ENCODE peak calls at places on chromosomes 5 and 9, in four cellular contexts. S is C1 segment of cervical spinal cord; B is NCI-H1105; E is activated T-helper 9 cell treated with anti-CD3 and anti-CD28 coated beads, Interleukin-2, amount 50 U/mL, for 16 hours. O is an unnamed sample.

GRCh38 chr5:31639488-31640011 is 619 bp downstream of the PDZD2 start:
- DNase-seq in S (no peak), E (no peak), B (no peak), O (no peak)

GRCh38 chr5:83353774-83354173 is 117.8 kb upstream of the VCAN start:
- DNase-seq in E (no peak), S (no peak), B (no peak), O (no peak)

GRCh38 chr9:103203172-103203571 is 208.0 kb downstream of the CYLC2 start:
- DNase-seq in S (no peak), E (no peak), B (no peak), O (no peak)

GRCh38 chr5:65702036-65702435 is 19.9 kb downstream of the SGTB start:
- DNase-seq in E (no peak), S (no peak), B (no peak), O (no peak)

GRCh38 chr5:167816354-167816753 is 475.1 kb upstream of the WWC1 start:
- DNase-seq in S (no peak), E (no peak), B (no peak), O (no peak)

GRCh38 chr9:87816041-87816440 is 66.6 kb upstream of the SPATA31E1 start:
- DNase-seq in S (no peak), B (peak), E (no peak), O (no peak)

GRCh38 chr5:130102375-130102774 is 198.1 kb downstream of the CHSY3 start:
- DNase-seq in S (no peak), B (no peak), E (no peak), O (no peak)

GRCh38 chr5:14296533-14297331 is 153.6 kb downstream of the TRIO start:
- DNase-seq in S (no peak), E (no peak), B (no peak), O (no peak)

GRCh38 chr5:59746261-59746765 is 147.2 kb downstream of the PDE4D start:
- DNase-seq in S (no peak), B (no peak), E (no peak), O (no peak)

GRCh38 chr9:134972140-134972539 is 54.4 kb upstream of the FCN1 start:
- DNase-seq in E (no peak), S (no peak), B (no peak), O (no peak)

O was measured in caudate nucleus.